ENCODE peak calls at places on chromosomes 3 and 15, in eight cellular contexts. One of them, this sample, is unnamed.

GRCh38 chr3:4614927-4615326 is 121.8 kb downstream of the ITPR1 start:
- DNase-seq in AG04450: no peak
- DNase-seq in fibroblast of the aortic adventitia: no peak
- DNase-seq in Peyer's patch: no peak
- DNase-seq in HL-60: no peak
- DNase-seq in A549: no peak
- DNase-seq in astrocyte of the spinal cord: no peak
- DNase-seq in ovary: no peak
- DNase-seq in this sample: no peak

GRCh38 chr3:141998674-141999290 is 122.3 kb downstream of the ATP1B3 start:
- DNase-seq in Peyer's patch: no peak
- DNase-seq in astrocyte of the spinal cord: peak; percentile 35
- DNase-seq in A549: peak; percentile 14
- DNase-seq in ovary: no peak
- DNase-seq in HL-60: no peak
- DNase-seq in AG04450: no peak
- DNase-seq in fibroblast of the aortic adventitia: peak; percentile 42
- DNase-seq in this sample: no peak

GRCh38 chr3:8589880-8590556 is 54.6 kb downstream of the SSUH2 start:
- DNase-seq in fibroblast of the aortic adventitia: peak; percentile 92
- DNase-seq in A549: no peak
- DNase-seq in ovary: no peak
- DNase-seq in Peyer's patch: no peak
- DNase-seq in HL-60: no peak
- DNase-seq in AG04450: peak; percentile 30
- DNase-seq in astrocyte of the spinal cord: peak; percentile 79
- DNase-seq in this sample: no peak

GRCh38 chr15:43218908-43219706 is 1.7 kb downstream of the EPB42 start:
- DNase-seq in Peyer's patch: no peak
- DNase-seq in HL-60: peak; percentile 33
- DNase-seq in A549: peak; percentile 20
- DNase-seq in ovary: no peak
- DNase-seq in fibroblast of the aortic adventitia: peak; percentile 10
- DNase-seq in AG04450: no peak
- DNase-seq in astrocyte of the spinal cord: peak; percentile 13
- DNase-seq in this sample: no peak

GRCh38 chr15:60154764-60155163 is 150.7 kb downstream of the FOXB1 start:
- DNase-seq in A549: no peak
- DNase-seq in AG04450: no peak
- DNase-seq in Peyer's patch: no peak
- DNase-seq in HL-60: no peak
- DNase-seq in astrocyte of the spinal cord: no peak
- DNase-seq in fibroblast of the aortic adventitia: no peak
- DNase-seq in ovary: no peak
- DNase-seq in this sample: no peak

GRCh38 chr3:51961607-51962569 is 5.4 kb downstream of the PCBP4 start:
- DNase-seq in HL-60: no peak
- DNase-seq in astrocyte of the spinal cord: no peak
- DNase-seq in AG04450: no peak
- DNase-seq in ovary: no peak
- DNase-seq in Peyer's patch: no peak
- DNase-seq in fibroblast of the aortic adventitia: no peak
- DNase-seq in A549: no peak
- DNase-seq in this sample: no peak

GRCh38 chr15:74798388-74799254 is 14.0 kb upstream of the LMAN1L start:
- DNase-seq in astrocyte of the spinal cord: no peak
- DNase-seq in HL-60: no peak
- DNase-seq in Peyer's patch: peak; percentile 86
- DNase-seq in AG04450: no peak
- DNase-seq in ovary: no peak
- DNase-seq in fibroblast of the aortic adventitia: no peak
- DNase-seq in A549: no peak
- DNase-seq in this sample: no peak

GRCh38 chr3:62771331-62772097 is 103.7 kb downstream of the CADPS start:
- DNase-seq in fibroblast of the aortic adventitia: no peak
- DNase-seq in astrocyte of the spinal cord: no peak
- DNase-seq in A549: no peak
- DNase-seq in AG04450: no peak
- DNase-seq in HL-60: no peak
- DNase-seq in ovary: no peak
- DNase-seq in Peyer's patch: no peak
- DNase-seq in this sample: no peak

GRCh38 chr3:123386477-123387040 is 62.3 kb downstream of the ADCY5 start:
- DNase-seq in Peyer's patch: no peak
- DNase-seq in astrocyte of the spinal cord: no peak
- DNase-seq in AG04450: no peak
- DNase-seq in A549: no peak
- DNase-seq in HL-60: no peak
- DNase-seq in ovary: peak; percentile 65
- DNase-seq in fibroblast of the aortic adventitia: no peak
- DNase-seq in this sample: no peak

GRCh38 chr15:25335279-25335678 is 103.5 kb downstream of the UBE3A start:
- DNase-seq in ovary: no peak
- DNase-seq in Peyer's patch: no peak
- DNase-seq in AG04450: no peak
- DNase-seq in HL-60: no peak
- DNase-seq in fibroblast of the aortic adventitia: no peak
- DNase-seq in A549: no peak
- DNase-seq in astrocyte of the spinal cord: no peak
- DNase-seq in this sample: no peak

GRCh38 chr15:93146196-93146595 is 57.2 kb upstream of the RGMA start:
- DNase-seq in A549: no peak
- DNase-seq in ovary: no peak
- DNase-seq in AG04450: no peak
- DNase-seq in astrocyte of the spinal cord: no peak
- DNase-seq in HL-60: no peak
- DNase-seq in Peyer's patch: no peak
- DNase-seq in fibroblast of the aortic adventitia: no peak
- DNase-seq in this sample: no peak

GRCh38 chr3:47841786-47842349 is 38.9 kb downstream of the DHX30 start:
- DNase-seq in HL-60: no peak
- DNase-seq in fibroblast of the aortic adventitia: no peak
- DNase-seq in AG04450: no peak
- DNase-seq in A549: no peak
- DNase-seq in astrocyte of the spinal cord: no peak
- DNase-seq in Peyer's patch: no peak
- DNase-seq in ovary: no peak
- DNase-seq in this sample: no peak

DNA sequence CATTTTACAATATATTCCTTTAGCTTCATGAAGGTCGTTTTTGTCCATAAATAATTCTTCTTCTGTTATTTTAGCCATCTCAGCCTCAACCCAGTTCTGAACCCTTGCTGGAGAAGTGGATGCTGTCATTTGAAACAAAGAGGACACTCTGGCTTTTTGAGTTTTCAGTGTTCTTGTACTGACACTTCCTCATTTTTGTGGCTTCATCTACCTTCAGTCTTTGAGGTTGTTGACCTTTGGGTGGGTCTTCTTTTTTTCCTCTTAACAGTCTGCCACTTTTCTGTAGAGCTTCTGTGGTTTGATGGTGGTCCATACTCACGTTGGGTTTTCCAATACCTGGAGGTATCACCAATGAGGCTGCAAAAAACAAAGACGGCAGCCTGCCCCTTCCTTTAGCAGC is 650.9 kb downstream of the PDCD6IP start:
- DNase-seq in AG04450: no peak
- DNase-seq in Peyer's patch: no peak
- DNase-seq in ovary: no peak
- DNase-seq in A549: no peak
- DNase-seq in astrocyte of the spinal cord: no peak
- DNase-seq in HL-60: no peak
- DNase-seq in fibroblast of the aortic adventitia: no peak
- DNase-seq in this sample: no peak
- TF ChIP-seq CTCF in AG04450: no peak
- TF ChIP-seq CTCF in Peyer's patch: no peak
- TF ChIP-seq CTCF in ovary: no peak
- TF ChIP-seq CTCF in A549: no peak
- TF ChIP-seq CTCF in astrocyte of the spinal cord: no peak
- TF ChIP-seq CTCF in HL-60: no peak
- TF ChIP-seq CTCF in fibroblast of the aortic adventitia: no peak
- TF ChIP-seq CTCF in this sample: no peak

GRCh38 chr3:58104155-58104554 is 95.9 kb downstream of the FLNB start:
- DNase-seq in ovary: no peak
- DNase-seq in AG04450: no peak
- DNase-seq in HL-60: no peak
- DNase-seq in A549: no peak
- DNase-seq in astrocyte of the spinal cord: no peak
- DNase-seq in Peyer's patch: no peak
- DNase-seq in fibroblast of the aortic adventitia: no peak
- DNase-seq in this sample: no peak

GRCh38 chr3:58107597-58107996 is 99.4 kb downstream of the FLNB start:
- DNase-seq in ovary: no peak
- DNase-seq in Peyer's patch: no peak
- DNase-seq in fibroblast of the aortic adventitia: no peak
- DNase-seq in A549: no peak
- DNase-seq in HL-60: no peak
- DNase-seq in AG04450: no peak
- DNase-seq in astrocyte of the spinal cord: no peak
- DNase-seq in this sample: no peak

GRCh38 chr3:58104712-58105111 is 96.5 kb downstream of the FLNB start:
- DNase-seq in AG04450: no peak
- DNase-seq in ovary: no peak
- DNase-seq in Peyer's patch: no peak
- DNase-seq in astrocyte of the spinal cord: no peak
- DNase-seq in A549: no peak
- DNase-seq in fibroblast of the aortic adventitia: no peak
- DNase-seq in HL-60: no peak
- DNase-seq in this sample: no peak

GRCh38 chr3:58105196-58105595 is 97.0 kb downstream of the FLNB start:
- DNase-seq in fibroblast of the aortic adventitia: no peak
- DNase-seq in Peyer's patch: no peak
- DNase-seq in A549: no peak
- DNase-seq in AG04450: no peak
- DNase-seq in astrocyte of the spinal cord: no peak
- DNase-seq in HL-60: no peak
- DNase-seq in ovary: no peak
- DNase-seq in this sample: no peak

GRCh38 chr3:58106640-58107039 is 98.4 kb downstream of the FLNB start:
- DNase-seq in HL-60: no peak
- DNase-seq in fibroblast of the aortic adventitia: no peak
- DNase-seq in AG04450: no peak
- DNase-seq in astrocyte of the spinal cord: no peak
- DNase-seq in Peyer's patch: no peak
- DNase-seq in ovary: no peak
- DNase-seq in A549: no peak
- DNase-seq in this sample: no peak
- H3K4me3 ChIP-seq in HL-60: no peak overlapping the region
- H3K4me3 ChIP-seq in fibroblast of the aortic adventitia: no peak overlapping the region
- H3K4me3 ChIP-seq in AG04450: no peak overlapping the region
- H3K4me3 ChIP-seq in astrocyte of the spinal cord: no peak overlapping the region
- H3K4me3 ChIP-seq in Peyer's patch: no peak overlapping the region
- H3K4me3 ChIP-seq in ovary: no peak overlapping the region
- H3K4me3 ChIP-seq in A549: no peak overlapping the region
- H3K4me3 ChIP-seq in this sample: no peak overlapping the region

GRCh38 chr3:22091329-22091728 is 340.3 kb upstream of the ZNF385D start:
- DNase-seq in astrocyte of the spinal cord: no peak
- DNase-seq in HL-60: no peak
- DNase-seq in fibroblast of the aortic adventitia: no peak
- DNase-seq in ovary: no peak
- DNase-seq in Peyer's patch: no peak
- DNase-seq in A549: no peak
- DNase-seq in AG04450: no peak
- DNase-seq in this sample: no peak

DNA sequence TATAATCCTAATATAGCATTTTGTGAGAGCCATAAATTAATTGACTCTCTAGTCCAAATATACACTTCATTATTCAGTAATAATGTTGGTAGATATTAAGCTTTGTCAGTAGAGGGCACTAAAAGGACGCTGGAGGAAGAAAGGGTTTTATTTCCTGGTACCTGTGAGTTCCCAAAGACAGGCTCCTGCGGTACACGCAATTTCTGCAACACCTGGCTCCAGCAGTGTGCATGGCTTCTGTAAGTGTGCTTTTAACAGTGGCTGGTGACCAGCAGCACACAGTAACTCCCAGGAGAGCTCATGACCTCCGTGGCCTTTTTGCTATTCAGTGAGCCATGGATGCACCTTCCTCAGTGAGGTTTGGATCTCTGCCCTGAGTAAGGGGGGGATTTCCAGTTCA is 338.3 kb upstream of the ZNF385D start:
- DNase-seq in HL-60: peak; percentile 4
- DNase-seq in astrocyte of the spinal cord: peak; percentile 19
- DNase-seq in Peyer's patch: no peak
- DNase-seq in AG04450: no peak
- DNase-seq in ovary: no peak
- DNase-seq in fibroblast of the aortic adventitia: peak; percentile 22
- DNase-seq in A549: peak; percentile 33
- DNase-seq in this sample: no peak
- TF ChIP-seq CTCF in HL-60: peak; percentile 27
- TF ChIP-seq CTCF in astrocyte of the spinal cord: peak; percentile 54
- TF ChIP-seq CTCF in Peyer's patch: peak; percentile 40
- TF ChIP-seq CTCF in AG04450: peak; percentile 49
- TF ChIP-seq CTCF in ovary: no peak
- TF ChIP-seq CTCF in fibroblast of the aortic adventitia: peak; percentile 38
- TF ChIP-seq CTCF in A549: peak; percentile 43
- TF ChIP-seq CTCF in this sample: peak; percentile 7

GRCh38 chr15:71137138-71137518 is 21.9 kb downstream of the THSD4 start:
- DNase-seq in Peyer's patch: no peak
- DNase-seq in ovary: no peak
- DNase-seq in A549: no peak
- DNase-seq in astrocyte of the spinal cord: no peak
- DNase-seq in fibroblast of the aortic adventitia: peak; percentile 16
- DNase-seq in AG04450: no peak
- DNase-seq in HL-60: no peak
- DNase-seq in this sample: no peak
- H3K4me3 ChIP-seq in Peyer's patch: no peak overlapping the region
- H3K4me3 ChIP-seq in ovary: no peak overlapping the region
- H3K4me3 ChIP-seq in A549: no peak overlapping the region
- H3K4me3 ChIP-seq in astrocyte of the spinal cord: no peak overlapping the region
- H3K4me3 ChIP-seq in fibroblast of the aortic adventitia: no peak overlapping the region
- H3K4me3 ChIP-seq in AG04450: no peak overlapping the region
- H3K4me3 ChIP-seq in HL-60: no peak overlapping the region
- H3K4me3 ChIP-seq in this sample: no peak overlapping the region